ENCODE peak calls at places on chromosomes 16 and 17, in eight cellular contexts. D is IMR-90, C is left ventricle myocardium inferior, Z is HFF-Myc, M is cardiac muscle cell, F is PC-9, B is AG04450, Q is GM12865. J is an unnamed sample.
A peak's percentile ranks its signal among the peaks of the same experiment; 100 is the strongest.

GRCh38 chr17:36824678-36825091 is 112.6 kb upstream of the LHX1 start:
- DNase-seq in Q (no peak), D (no peak), B (no peak), F (no peak), M (no peak), C (no peak), Z (peak; percentile 4), J (no peak)

GRCh38 chr17:28256370-28256769 is 62.6 kb upstream of the TMEM97 start:
- DNase-seq in F (no peak), D (no peak), C (no peak), Q (no peak), Z (no peak), B (no peak), M (no peak), J (no peak)

GRCh38 chr16:54936086-54936978 is 5.7 kb downstream of the IRX5 start:
- DNase-seq in Z (no peak), D (no peak), C (no peak), F (no peak), Q (no peak), B (no peak), M (peak; percentile 83), J (no peak)

GRCh38 chr17:10050597-10051101 is 145.6 kb upstream of the RCVRN start:
- DNase-seq in D (peak; percentile 88), C (no peak), B (peak; percentile 34), M (no peak), Q (peak; percentile 86), F (no peak), Z (peak; percentile 25), J (no peak)

GRCh38 chr16:67943256-67943618 is 683 bp downstream of the LCAT start:
- DNase-seq in Q (no peak), B (no peak), C (no peak), D (no peak), Z (no peak), M (no peak), F (no peak), J (no peak)

GRCh38 chr16:84041881-84042280 is 714 bp downstream of the SLC38A8 start:
- DNase-seq in Z (no peak), M (no peak), B (no peak), D (no peak), C (no peak), Q (no peak), F (no peak), J (no peak)

GRCh38 chr16:57422026-57422944 is 17.7 kb downstream of the CCL17 start:
- DNase-seq in B (peak; percentile 39), Z (peak; percentile 53), M (peak; percentile 60), D (peak; percentile 72), F (peak; percentile 59), Q (peak; percentile 58), C (no peak), J (peak; percentile 30)

GRCh38 chr16:84759906-84760305 is 59.9 kb upstream of the CRISPLD2 start:
- DNase-seq in Q (no peak), D (no peak), F (no peak), M (no peak), C (no peak), B (no peak), Z (no peak), J (no peak)

GRCh38 chr16:87945351-87946042 is 5.7 kb upstream of the BANP start:
- DNase-seq in Q (no peak), D (peak; percentile 83), M (peak; percentile 42), F (peak; percentile 98), Z (no peak), C (peak; percentile 73), B (no peak), J (peak; percentile 79)

DNA sequence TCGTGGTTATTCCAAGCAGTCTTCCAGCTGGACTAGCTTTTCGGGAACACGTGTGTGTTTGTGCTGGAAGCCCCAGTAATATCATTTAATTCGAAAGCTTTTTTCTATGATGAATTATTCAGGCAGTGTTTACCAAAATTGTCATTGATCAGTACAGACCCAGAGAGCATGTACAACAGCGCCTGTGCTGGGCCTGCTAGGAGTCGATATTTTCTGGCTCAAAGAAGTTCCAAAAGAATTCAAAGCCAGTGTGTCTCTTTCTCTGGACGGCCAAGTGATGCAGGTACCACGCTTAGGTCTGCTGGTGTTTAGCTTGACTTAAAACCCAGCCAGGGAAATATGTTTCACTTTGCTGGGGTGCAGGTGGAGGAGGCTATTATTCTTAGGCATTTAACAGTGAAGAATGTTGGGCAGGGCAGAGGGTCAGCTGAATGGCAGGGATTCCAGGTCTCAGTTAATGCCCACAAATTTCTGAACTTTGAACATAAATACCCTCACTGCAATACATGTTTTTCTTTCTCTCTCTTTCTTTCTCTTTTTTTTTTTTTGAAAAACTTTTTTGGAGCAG is 401.3 kb downstream of the WWOX start:
- DNase-seq in M (no peak), D (no peak), B (no peak), C (no peak), F (no peak), Q (no peak), Z (no peak), J (no peak)
- TF ChIP-seq CTCF in M (no peak), D (no peak), B (no peak), C (no peak), F (no peak), Q (no peak), Z (no peak), J (no peak)

GRCh38 chr16:63530208-63530607 is 1494.0 kb upstream of the CDH8 start:
- DNase-seq in Q (no peak), F (no peak), C (no peak), B (no peak), M (peak; percentile 6), D (no peak), Z (no peak), J (no peak)
- TF ChIP-seq CTCF in Q (no peak), F (no peak), C (peak; percentile 41), B (peak; percentile 4), M (peak; percentile 21), D (no peak), Z (no peak), J (no peak)

GRCh38 chr16:71440669-71441347 is 1.0 kb downstream of the TLE7 start:
- DNase-seq in Z (no peak), C (no peak), B (no peak), F (no peak), M (peak; percentile 20), D (no peak), Q (no peak), J (peak; percentile 38)

GRCh38 chr16:71443714-71444113 is 1.9 kb upstream of the TLE7 start:
- DNase-seq in B (no peak), C (no peak), M (no peak), D (no peak), F (no peak), Z (no peak), Q (no peak), J (no peak)

GRCh38 chr16:71439531-71439930 is 2.3 kb downstream of the TLE7 start:
- DNase-seq in Z (no peak), D (no peak), F (no peak), Q (no peak), C (no peak), B (no peak), M (no peak), J (no peak)

GRCh38 chr16:71442041-71442440 is at the start of gene TLE7:
- DNase-seq in D (no peak), B (no peak), Q (no peak), C (no peak), Z (no peak), M (no peak), F (no peak), J (no peak)

GRCh38 chr16:71441348-71441781 is 489 bp downstream of the TLE7 start:
- DNase-seq in B (no peak), F (no peak), D (no peak), C (no peak), M (no peak), Z (no peak), Q (no peak), J (no peak)
- TF ChIP-seq CTCF in B (peak; percentile 24), F (no peak), D (peak; percentile 25), C (peak; percentile 20), M (peak; percentile 50), Z (peak; percentile 52), Q (no peak), J (no peak)

GRCh38 chr16:28573738-28574718 is 20.3 kb downstream of the SGF29 start:
- DNase-seq in C (no peak), B (no peak), Z (no peak), M (no peak), D (no peak), F (no peak), Q (no peak), J (no peak)
- TF ChIP-seq CTCF in C (no peak), B (no peak), Z (no peak), M (no peak), D (no peak), F (no peak), Q (no peak), J (no peak)